ENCODE peak calls at places on chromosomes 16 and 17, in ten cellular contexts. E, W, U, N, Z, D, S, A, G and C are unnamed samples.

GRCh38 chr16:83344014-83344413 is 463.8 kb upstream of the HSBP1 start:
- DNase-seq in E (no peak), W (no peak), U (no peak), N (peak; percentile 88), Z (no peak), D (no peak), S (no peak), A (peak; percentile 72), G (no peak), C (no peak)

GRCh38 chr17:1958134-1958881 is 66.8 kb downstream of the RTN4RL1 start:
- DNase-seq in E (peak; percentile 31), W (no peak), U (no peak), N (no peak), Z (no peak), D (no peak), S (no peak), A (no peak), G (no peak), C (no peak)

GRCh38 chr17:38560503-38561318 is 45.0 kb downstream of the SRCIN1 start:
- DNase-seq in E (no peak), W (peak; percentile 18), U (no peak), N (peak; percentile 35), Z (no peak), D (peak; percentile 26), S (no peak), A (no peak), G (no peak), C (no peak)

GRCh38 chr17:1244606-1245012 is 25.6 kb upstream of the BHLHA9 start:
- DNase-seq in E (no peak), W (no peak), U (no peak), N (no peak), Z (no peak), D (no peak), S (no peak), A (no peak), G (no peak), C (no peak)

GRCh38 chr17:41687828-41688640 is 651 bp upstream of the EIF1 start:
- DNase-seq in E (no peak), W (peak; percentile 58), U (peak; percentile 69), N (peak; percentile 61), Z (peak; percentile 49), D (peak; percentile 62), S (no peak), A (no peak), G (no peak), C (peak; percentile 57)

GRCh38 chr17:68172461-68172954 is 75.3 kb upstream of the AMZ2 start:
- DNase-seq in E (peak; percentile 55), W (peak; percentile 50), U (peak; percentile 71), N (peak; percentile 67), Z (peak; percentile 70), D (peak; percentile 76), S (peak; percentile 48), A (peak; percentile 26), G (peak; percentile 52), C (peak; percentile 62)

GRCh38 chr17:4522661-4523060 is 24.0 kb downstream of the SPNS2 start:
- DNase-seq in E (no peak), W (no peak), U (no peak), N (no peak), Z (no peak), D (no peak), S (no peak), A (no peak), G (no peak), C (no peak)

GRCh38 chr17:44077595-44077909 is 7.0 kb downstream of the G6PC3 start:
- DNase-seq in E (no peak), W (no peak), U (peak; percentile 91), N (no peak), Z (no peak), D (no peak), S (no peak), A (no peak), G (no peak), C (no peak)

GRCh38 chr16:63067141-63067540 is 1030.9 kb upstream of the CDH8 start:
- DNase-seq in E (no peak), W (no peak), U (no peak), N (no peak), Z (no peak), D (no peak), S (no peak), A (no peak), G (no peak), C (no peak)

GRCh38 chr16:89695875-89696597 is 5.5 kb downstream of the SPATA2L start:
- DNase-seq in E (no peak), W (no peak), U (no peak), N (no peak), Z (no peak), D (no peak), S (no peak), A (no peak), G (no peak), C (no peak)

GRCh38 chr16:23016372-23016771 is 132.9 kb downstream of the USP31 start:
- DNase-seq in E (peak; percentile 71), W (no peak), U (no peak), N (no peak), Z (no peak), D (no peak), S (no peak), A (no peak), G (no peak), C (no peak)

GRCh38 chr16:50705436-50706110 is 12.2 kb downstream of the NOD2 start:
- DNase-seq in E (no peak), W (no peak), U (no peak), N (no peak), Z (no peak), D (no peak), S (no peak), A (no peak), G (no peak), C (no peak)

GRCh38 chr17:6435968-6436367 is 1.0 kb upstream of the AIPL1 start:
- DNase-seq in E (no peak), W (peak; percentile 56), U (peak; percentile 23), N (peak; percentile 73), Z (peak; percentile 50), D (peak; percentile 61), S (peak; percentile 41), A (peak; percentile 20), G (peak; percentile 18), C (peak; percentile 29)

GRCh38 chr17:79621151-79621940 is 10.5 kb upstream of the RBFOX3 start:
- DNase-seq in E (no peak), W (no peak), U (no peak), N (no peak), Z (no peak), D (no peak), S (no peak), A (no peak), G (no peak), C (no peak)

GRCh38 chr17:59746849-59747445 is 39.5 kb downstream of the VMP1 start:
- DNase-seq in E (peak; percentile 11), W (no peak), U (peak; percentile 14), N (peak; percentile 69), Z (no peak), D (no peak), S (no peak), A (no peak), G (no peak), C (no peak)

GRCh38 chr16:9817586-9817985 is 364.6 kb downstream of the GRIN2A start:
- DNase-seq in E (no peak), W (no peak), U (no peak), N (no peak), Z (no peak), D (no peak), S (no peak), A (no peak), G (no peak), C (no peak)

GRCh38 chr17:33328129-33328528 is 35.0 kb upstream of the ASIC2 start:
- DNase-seq in E (no peak), W (no peak), U (no peak), N (peak; percentile 4), Z (no peak), D (no peak), S (no peak), A (no peak), G (no peak), C (no peak)

GRCh38 chr16:27154573-27155521 is 48.5 kb upstream of the KDM8 start:
- DNase-seq in E (no peak), W (peak; percentile 67), U (peak; percentile 67), N (peak; percentile 43), Z (peak; percentile 44), D (peak; percentile 72), S (no peak), A (no peak), G (no peak), C (peak; percentile 39)

GRCh38 chr17:36936455-36936934 is 780 bp upstream of the LHX1 start:
- DNase-seq in E (no peak), W (no peak), U (no peak), N (no peak), Z (no peak), D (no peak), S (no peak), A (no peak), G (no peak), C (no peak)

GRCh38 chr17:57544381-57544780 is 200.7 kb downstream of the CCDC182 start:
- DNase-seq in E (no peak), W (no peak), U (no peak), N (no peak), Z (no peak), D (no peak), S (no peak), A (no peak), G (no peak), C (no peak)

GRCh38 chr16:51713502-51713901 is 562.4 kb upstream of the SALL1 start:
- DNase-seq in E (no peak), W (no peak), U (no peak), N (no peak), Z (no peak), D (no peak), S (no peak), A (no peak), G (no peak), C (no peak)